ENCODE peak calls at places on chromosomes 6 and 20, in eight cellular contexts. K is endothelial cell of umbilical vein; H is body of pancreas; R is CD8-positive, alpha-beta T cell; U is trophoblast cell; Q is ovary; A is H9; S is cardiac muscle cell. L is an unnamed sample.

GRCh38 chr6:109766167-109766566 is 75.1 kb downstream of the FIG4 start:
- DNase-seq in K (no peak), H (no peak), R (no peak), U (no peak), Q (no peak), A (no peak), S (no peak), L (no peak)

GRCh38 chr6:132797975-132798819 is at the start of gene SLC18B1:
- DNase-seq in K (peak; percentile 60), H (peak; percentile 70), R (peak; percentile 56), U (peak; percentile 55), Q (peak; percentile 71), A (peak; percentile 67), S (peak; percentile 44), L (peak; percentile 39)

GRCh38 chr20:33859157-33859695 is 48.1 kb downstream of the CHMP4B start:
- DNase-seq in K (peak; percentile 81), H (no peak), R (peak; percentile 48), U (peak; percentile 25), Q (no peak), A (no peak), S (peak; percentile 34), L (peak; percentile 53)

GRCh38 chr20:59835448-59836395 is 97.7 kb downstream of the SYCP2 start:
- DNase-seq in K (no peak), H (peak; percentile 26), R (no peak), U (no peak), Q (peak; percentile 72), A (peak; percentile 65), S (peak; percentile 61), L (no peak)

GRCh38 chr20:4243071-4243470 is 227.7 kb upstream of the RNF24 start:
- DNase-seq in K (no peak), H (no peak), R (no peak), U (no peak), Q (no peak), A (peak; percentile 82), S (peak; percentile 48), L (no peak)

GRCh38 chr6:108831104-108831503 is 17.1 kb upstream of the ARMC2 start:
- DNase-seq in K (no peak), H (no peak), R (no peak), U (no peak), Q (peak; percentile 49), A (no peak), S (peak; percentile 50), L (no peak)

GRCh38 chr6:37822851-37823682 is 3.5 kb downstream of the ZFAND3 start:
- DNase-seq in K (peak; percentile 68), H (peak; percentile 29), R (peak; percentile 27), U (peak; percentile 69), Q (no peak), A (no peak), S (peak; percentile 41), L (no peak)

GRCh38 chr6:138296381-138296780 is 78.1 kb upstream of the PBOV1 start:
- DNase-seq in K (no peak), H (no peak), R (no peak), U (peak; percentile 77), Q (no peak), A (no peak), S (no peak), L (no peak)

GRCh38 chr6:169096326-169096882 is 157.2 kb downstream of the THBS2 start:
- DNase-seq in K (no peak), H (no peak), R (no peak), U (no peak), Q (no peak), A (no peak), S (no peak), L (no peak)

GRCh38 chr6:17966451-17966850 is 21.0 kb downstream of the KIF13A start:
- DNase-seq in K (no peak), H (no peak), R (no peak), U (no peak), Q (no peak), A (no peak), S (no peak), L (no peak)

GRCh38 chr20:36455972-36456625 is 85.2 kb upstream of the MYL9 start:
- DNase-seq in K (no peak), H (no peak), R (no peak), U (no peak), Q (no peak), A (no peak), S (no peak), L (no peak)

GRCh38 chr6:144736763-144737162 is 451.6 kb downstream of the UTRN start:
- DNase-seq in K (no peak), H (no peak), R (no peak), U (no peak), Q (no peak), A (no peak), S (no peak), L (peak; percentile 37)

GRCh38 chr20:10167594-10167993 is 51.0 kb upstream of the SNAP25 start:
- DNase-seq in K (no peak), H (no peak), R (no peak), U (no peak), Q (no peak), A (no peak), S (no peak), L (no peak)

GRCh38 chr6:116078522-116078921 is 17.8 kb upstream of the FRK start:
- DNase-seq in K (no peak), H (no peak), R (no peak), U (no peak), Q (no peak), A (no peak), S (no peak), L (no peak)

GRCh38 chr20:21376631-21377030 is 20.7 kb downstream of the NKX2-4 start:
- DNase-seq in K (no peak), H (no peak), R (no peak), U (no peak), Q (no peak), A (no peak), S (no peak), L (no peak)

GRCh38 chr6:148211777-148212324 is 130.8 kb upstream of the SASH1 start:
- DNase-seq in K (no peak), H (no peak), R (no peak), U (no peak), Q (no peak), A (no peak), S (no peak), L (no peak)
- H3K4me1 ChIP-seq in K (no peaks in the 10 kb centered on the region), H (no peaks in the 10 kb centered on the region), R (no peaks in the 10 kb centered on the region), U (no peaks in the 10 kb centered on the region), Q (no peaks in the 10 kb centered on the region), A (no peaks in the 10 kb centered on the region), S (no peaks in the 10 kb centered on the region), L (no peaks in the 10 kb centered on the region)

DNA sequence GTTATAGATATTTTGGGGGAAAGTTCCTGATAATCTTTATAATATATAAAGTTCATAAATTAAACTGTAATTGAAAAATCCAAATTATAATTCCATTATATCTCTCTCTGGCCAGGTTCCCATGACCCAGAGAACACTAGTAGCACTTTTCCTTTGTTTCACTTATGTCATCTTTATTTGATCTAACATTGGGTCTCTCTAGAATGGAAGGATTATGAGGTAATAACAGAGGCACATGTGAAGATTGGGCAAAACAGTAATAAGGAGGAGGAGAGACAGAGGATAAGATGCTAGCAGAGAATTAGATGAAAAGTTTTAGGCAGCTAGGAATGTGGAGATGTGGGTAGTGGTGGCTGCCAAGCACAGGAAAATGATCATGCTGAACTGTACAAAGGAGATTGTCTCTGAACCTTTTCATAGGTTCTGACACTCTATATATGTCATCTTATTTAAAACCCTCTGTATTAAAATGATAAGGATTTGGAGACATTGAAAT is 3.3 kb downstream of the TAB2 start:
- DNase-seq in K (no peak), H (no peak), R (no peak), U (no peak), Q (no peak), A (no peak), S (peak; percentile 36), L (no peak)
- H3K4me1 ChIP-seq in K (peaks cover 18% of the 10 kb centered on the region), H (peaks cover 57% of the 10 kb centered on the region), R (peaks cover 63% of the 10 kb centered on the region), U (peaks cover 2% of the 10 kb centered on the region), Q (peaks cover 7% of the 10 kb centered on the region), A (no peaks in the 10 kb centered on the region), S (peaks cover 52% of the 10 kb centered on the region), L (peaks cover 69% of the 10 kb centered on the region)

GRCh38 chr20:49283176-49283702 is 5.4 kb upstream of the ZNFX1 start:
- DNase-seq in K (no peak), H (no peak), R (no peak), U (no peak), Q (no peak), A (no peak), S (no peak), L (no peak)

GRCh38 chr20:49281059-49281912 is 3.4 kb upstream of the ZNFX1 start:
- DNase-seq in K (peak; percentile 75), H (no peak), R (no peak), U (peak; percentile 52), Q (no peak), A (peak; percentile 71), S (peak; percentile 61), L (no peak)

GRCh38 chr20:49280463-49281058 is 2.7 kb upstream of the ZNFX1 start:
- DNase-seq in K (no peak), H (no peak), R (no peak), U (no peak), Q (no peak), A (no peak), S (no peak), L (no peak)

GRCh38 chr20:49282584-49283171 is 4.8 kb upstream of the ZNFX1 start:
- DNase-seq in K (no peak), H (no peak), R (no peak), U (no peak), Q (no peak), A (no peak), S (no peak), L (no peak)

DNA sequence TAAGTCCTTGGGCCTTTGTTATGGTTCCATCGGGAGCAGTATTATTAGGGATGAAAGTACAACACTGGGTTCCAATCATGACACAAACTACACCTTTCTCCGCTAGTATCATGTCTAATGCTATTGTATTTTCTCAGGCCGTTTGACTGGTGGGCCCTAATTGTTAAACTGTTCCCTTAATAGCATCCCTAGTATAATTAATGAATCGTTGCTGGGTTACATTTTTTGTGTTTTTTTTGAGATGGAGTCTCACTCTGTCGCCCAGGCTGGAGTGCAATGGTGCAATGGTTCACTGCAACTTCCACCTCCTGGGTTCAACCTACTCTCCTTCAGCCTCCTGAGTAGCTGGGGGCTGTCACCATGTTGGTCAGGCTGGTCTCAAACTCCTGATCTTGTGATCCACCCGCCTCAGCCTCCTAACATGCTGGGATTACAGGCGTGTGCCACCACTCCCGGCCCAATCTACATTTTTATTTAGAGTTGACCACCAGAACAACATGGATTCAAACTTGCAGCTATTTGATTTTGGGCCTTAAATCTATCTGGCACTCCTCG is 4.1 kb upstream of the ZNFX1 start:
- DNase-seq in K (no peak), H (no peak), R (no peak), U (no peak), Q (no peak), A (no peak), S (no peak), L (no peak)
- H3K4me1 ChIP-seq in K (peaks cover 57% of the 10 kb centered on the region), H (peaks cover 43% of the 10 kb centered on the region), R (peaks cover 49% of the 10 kb centered on the region), U (peaks cover 20% of the 10 kb centered on the region), Q (peaks cover 14% of the 10 kb centered on the region), A (no peaks in the 10 kb centered on the region), S (peaks cover 21% of the 10 kb centered on the region), L (peaks cover 54% of the 10 kb centered on the region)

DNA sequence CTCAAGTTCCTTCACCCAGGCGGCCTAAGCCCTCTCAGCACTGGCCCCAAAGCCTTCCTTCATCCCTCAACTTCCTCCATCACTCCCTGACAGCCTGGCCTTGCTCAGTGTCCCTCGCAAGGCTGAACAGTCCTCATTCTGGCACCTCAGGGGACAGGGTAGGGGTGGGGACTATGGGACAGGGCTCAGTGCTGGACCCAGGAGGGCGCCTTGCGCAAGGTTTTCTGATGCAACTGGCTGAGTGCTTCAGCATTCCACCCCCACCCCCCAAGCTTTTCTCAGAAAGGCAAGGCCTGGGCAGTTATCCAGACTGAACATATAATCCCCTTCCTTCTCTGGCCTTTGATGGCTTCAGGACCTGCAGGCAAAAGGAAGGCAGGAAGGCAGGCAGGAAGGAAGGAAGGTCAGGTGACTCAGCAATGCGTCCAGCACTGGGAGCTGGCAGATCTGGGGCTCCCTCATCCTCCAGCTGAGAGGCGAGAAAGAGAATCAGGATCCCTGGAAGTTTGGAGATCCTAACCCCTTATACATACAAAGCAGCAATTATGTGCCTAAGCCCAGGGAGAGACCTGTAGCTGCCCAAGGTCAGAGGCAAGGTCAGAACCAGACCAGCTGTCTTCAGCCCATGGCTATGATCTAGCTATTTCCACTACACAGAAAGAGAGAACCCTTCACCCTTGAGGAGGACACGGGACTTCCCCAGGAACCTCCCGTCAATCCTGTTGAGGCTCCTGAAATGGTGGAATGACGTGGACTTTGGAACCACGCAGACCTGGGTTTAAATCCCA is 8.6 kb upstream of the TRIB3 start:
- DNase-seq in K (peak; percentile 93), H (peak; percentile 82), R (no peak), U (peak; percentile 45), Q (no peak), A (no peak), S (peak; percentile 96), L (no peak)
- H3K4me1 ChIP-seq in K (peaks cover 52% of the 10 kb centered on the region), H (peaks cover 52% of the 10 kb centered on the region), R (no peaks in the 10 kb centered on the region), U (peaks cover 48% of the 10 kb centered on the region), Q (no peaks in the 10 kb centered on the region), A (no peaks in the 10 kb centered on the region), S (no peaks in the 10 kb centered on the region), L (peaks cover 13% of the 10 kb centered on the region)